ENCODE peak calls at places on chromosomes 6 and 20, in five cellular contexts. Z, I, W, M and V are unnamed samples.
A peak's percentile ranks its signal among the peaks of the same experiment; 100 is the strongest.

GRCh38 chr6:166671434-166672061 is 44.5 kb upstream of the RPS6KA2 start:
- DNase-seq in Z (peak; percentile 37), I (no peak), W (no peak), M (no peak), V (no peak)

GRCh38 chr6:161018165-161018564 is 26.6 kb downstream of the MAP3K4 start:
- DNase-seq in Z (no peak), I (no peak), W (no peak), M (no peak), V (no peak)

GRCh38 chr6:11315743-11316437 is 83.4 kb upstream of the NEDD9 start:
- DNase-seq in Z (no peak), I (no peak), W (no peak), M (no peak), V (no peak)

GRCh38 chr20:19670829-19671228 is 87.2 kb upstream of the RIN2 start:
- DNase-seq in Z (no peak), I (no peak), W (no peak), M (no peak), V (no peak)

GRCh38 chr6:80454197-80454596 is 347.7 kb downstream of the BCKDHB start:
- DNase-seq in Z (no peak), I (no peak), W (no peak), M (no peak), V (no peak)

GRCh38 chr20:63230800-63231268 is 4.9 kb upstream of the BIRC7 start:
- DNase-seq in Z (peak; percentile 64), I (no peak), W (no peak), M (no peak), V (peak; percentile 46)

GRCh38 chr20:50652702-50653294 is 38.5 kb downstream of the RIPOR3 start:
- DNase-seq in Z (no peak), I (no peak), W (no peak), M (no peak), V (no peak)

GRCh38 chr6:153832543-153832942 is 206.5 kb upstream of the OPRM1 start:
- DNase-seq in Z (no peak), I (no peak), W (no peak), M (no peak), V (no peak)

GRCh38 chr6:5199203-5200101 is 61.3 kb downstream of the LYRM4 start:
- DNase-seq in Z (no peak), I (no peak), W (no peak), M (no peak), V (no peak)

GRCh38 chr20:4794846-4795245 is 73.1 kb downstream of the PRND start:
- DNase-seq in Z (no peak), I (no peak), W (no peak), M (no peak), V (no peak)

GRCh38 chr6:506508-506907 is 115.0 kb downstream of the IRF4 start:
- DNase-seq in Z (no peak), I (no peak), W (no peak), M (no peak), V (no peak)

GRCh38 chr6:158283304-158284005 is 28.8 kb upstream of the TULP4 start:
- DNase-seq in Z (no peak), I (no peak), W (no peak), M (no peak), V (no peak)

GRCh38 chr6:13537527-13537897 is 36.9 kb upstream of the SIRT5 start:
- DNase-seq in Z (no peak), I (no peak), W (no peak), M (no peak), V (no peak)

GRCh38 chr6:5205877-5206840 is 54.6 kb downstream of the LYRM4 start:
- DNase-seq in Z (peak; percentile 76), I (peak; percentile 82), W (no peak), M (peak; percentile 81), V (peak; percentile 84)

GRCh38 chr6:146545608-146546007 is 2.0 kb downstream of the RAB32 start:
- DNase-seq in Z (no peak), I (no peak), W (no peak), M (no peak), V (no peak)

GRCh38 chr6:38476141-38476540 is 163.6 kb downstream of the BTBD9 start:
- DNase-seq in Z (no peak), I (no peak), W (no peak), M (no peak), V (no peak)

GRCh38 chr6:110950443-110950842 is 8.1 kb upstream of the GTF3C6 start:
- DNase-seq in Z (no peak), I (no peak), W (no peak), M (no peak), V (no peak)

GRCh38 chr6:70997379-70997778 is 40.5 kb upstream of the B3GAT2 start:
- DNase-seq in Z (no peak), I (no peak), W (no peak), M (no peak), V (no peak)

GRCh38 chr6:84428300-84428907 is 201.0 kb upstream of the CEP162 start:
- DNase-seq in Z (peak; percentile 18), I (peak; percentile 80), W (no peak), M (no peak), V (no peak)

GRCh38 chr20:24487648-24488047 is 18.2 kb downstream of the SYNDIG1 start:
- DNase-seq in Z (no peak), I (no peak), W (no peak), M (no peak), V (no peak)

GRCh38 chr20:62377064-62377461 is 9.8 kb upstream of the RPS21 start:
- DNase-seq in Z (no peak), I (no peak), W (no peak), M (no peak), V (no peak)

GRCh38 chr6:6918216-6918983 is 189.4 kb upstream of the RREB1 start:
- DNase-seq in Z (peak; percentile 43), I (no peak), W (no peak), M (no peak), V (no peak)
- H3K27ac ChIP-seq in Z (no peak overlapping the region), I (no peak overlapping the region), W (no peak overlapping the region), M (no peak overlapping the region), V (no peak overlapping the region)

GRCh38 chr20:31710423-31711250 is 12.0 kb downstream of the BCL2L1 start:
- DNase-seq in Z (peak; percentile 33), I (no peak), W (no peak), M (no peak), V (no peak)
- H3K36me3 ChIP-seq in Z (no peaks in the 10 kb centered on the region), I (peaks cover 31% of the 10 kb centered on the region), W (peaks cover 24% of the 10 kb centered on the region), M (no peaks in the 10 kb centered on the region), V (no peaks in the 10 kb centered on the region)

DNA sequence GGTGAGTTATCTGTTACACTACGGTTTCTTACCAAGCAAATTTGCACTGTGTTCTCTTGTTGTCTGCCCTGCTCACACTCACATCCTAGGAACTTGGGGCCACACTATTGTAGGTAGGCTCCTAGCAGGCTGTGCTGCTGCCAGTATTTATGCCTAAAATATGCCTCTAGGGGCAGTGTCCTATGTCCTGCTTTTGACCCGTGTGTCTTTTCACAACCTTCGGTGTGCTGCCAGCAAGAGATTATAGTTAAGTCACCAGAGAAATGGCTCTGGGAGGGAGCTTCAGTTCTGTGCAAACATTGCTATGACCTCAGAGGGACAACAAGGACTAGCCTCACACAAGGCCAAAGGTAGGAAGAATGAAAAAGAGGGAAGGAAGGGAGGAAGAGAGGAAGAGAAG is 8.9 kb upstream of the TAAR5 start:
- DNase-seq in Z (peak; percentile 10), I (no peak), W (no peak), M (no peak), V (no peak)
- TF ChIP-seq CTCF in Z (peak; percentile 27), I (no peak), W (no peak), M (no peak), V (no peak)

GRCh38 chr20:48743807-48744206 is 84.0 kb downstream of the PREX1 start:
- DNase-seq in Z (no peak), I (no peak), W (no peak), M (no peak), V (no peak)
- H3K27ac ChIP-seq in Z (no peak overlapping the region), I (no peak overlapping the region), W (no peak overlapping the region), M (no peak overlapping the region), V (no peak overlapping the region)

GRCh38 chr6:36510365-36510764 is 36.9 kb downstream of the STK38 start:
- DNase-seq in Z (no peak), I (no peak), W (no peak), M (no peak), V (no peak)

GRCh38 chr6:36506617-36507016 is 40.7 kb downstream of the STK38 start:
- DNase-seq in Z (no peak), I (no peak), W (no peak), M (no peak), V (no peak)

GRCh38 chr6:36505744-36506534 is 41.3 kb downstream of the STK38 start:
- DNase-seq in Z (no peak), I (no peak), W (no peak), M (no peak), V (no peak)

GRCh38 chr6:36504982-36505381 is 42.3 kb downstream of the STK38 start:
- DNase-seq in Z (no peak), I (no peak), W (no peak), M (no peak), V (no peak)

DNA sequence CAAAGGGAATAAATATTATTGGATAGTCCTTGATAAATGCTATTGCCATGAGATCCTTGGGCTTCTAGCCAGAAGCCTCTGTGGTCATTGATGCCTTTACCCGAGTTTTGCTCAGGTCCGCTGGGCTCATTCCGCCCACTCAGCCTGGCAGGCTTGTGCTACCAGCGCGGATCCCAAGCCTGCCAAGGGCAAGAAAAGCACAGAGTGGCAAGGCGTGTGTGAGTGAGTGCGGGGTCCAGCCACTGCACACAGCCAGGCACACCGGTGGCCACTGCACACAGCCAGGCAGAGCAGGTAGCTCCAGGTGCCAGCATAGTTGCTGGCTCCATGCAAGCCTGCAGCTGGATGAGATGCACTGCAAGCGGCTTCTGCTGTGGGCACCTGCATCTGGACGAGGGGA is 38.7 kb downstream of the STK38 start:
- DNase-seq in Z (no peak), I (no peak), W (no peak), M (no peak), V (no peak)
- H3K36me3 ChIP-seq in Z (peaks cover 2% of the 10 kb centered on the region), I (peaks cover 52% of the 10 kb centered on the region), W (peaks cover 38% of the 10 kb centered on the region), M (no peaks in the 10 kb centered on the region), V (no peaks in the 10 kb centered on the region)

DNA sequence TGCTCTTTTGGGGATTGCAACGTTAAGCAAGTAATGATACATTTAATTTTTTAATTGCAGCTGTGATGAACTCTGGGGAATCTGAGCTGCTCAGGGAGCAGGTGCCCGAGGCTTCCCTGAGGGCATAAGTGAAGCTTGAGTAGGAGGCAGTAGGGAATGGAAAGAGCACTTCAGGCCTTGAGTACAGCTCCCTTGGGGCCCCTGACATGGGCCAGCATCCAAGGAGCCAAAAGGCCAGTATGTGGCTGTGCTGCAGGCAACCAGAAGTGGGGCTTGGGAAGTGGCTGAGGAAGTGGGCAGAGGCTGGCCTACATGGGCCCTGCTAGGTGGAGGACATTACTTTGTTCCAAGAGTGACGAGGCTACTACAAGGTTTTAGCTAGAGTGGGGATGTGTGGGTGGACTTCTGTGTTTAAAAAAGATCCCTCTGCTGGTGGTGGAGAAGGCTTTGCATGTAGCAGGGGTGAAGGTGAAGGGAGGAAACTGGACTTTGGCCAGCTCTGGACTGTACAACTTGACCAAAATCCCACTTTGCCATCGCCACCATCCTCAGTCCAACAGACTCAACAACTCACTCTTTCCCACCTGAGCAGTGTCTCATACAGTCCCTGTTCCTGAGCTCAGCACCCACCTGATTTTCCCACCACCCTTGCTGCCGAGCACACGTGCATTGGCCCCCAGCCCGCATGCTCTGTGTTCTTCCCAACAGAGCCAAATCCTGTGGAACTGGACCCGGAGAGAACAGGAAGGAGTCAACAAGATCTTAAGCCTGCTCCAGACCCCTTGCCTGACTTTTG is 10.9 kb upstream of the ZNF831 start:
- DNase-seq in Z (no peak), I (no peak), W (no peak), M (no peak), V (no peak)
- TF ChIP-seq CTCF in Z (no peak), I (no peak), W (no peak), M (no peak), V (no peak)